ENCODE peak calls at places on chromosomes 6 and 20, in nine cellular contexts. N is H54, B is bronchial epithelial cell, U is GM04504, A is AG04449, L is G401, D is heart right ventricle, W is spleen, R is A549. E is an unnamed sample.

GRCh38 chr6:155026366-155027045 is 31.4 kb downstream of the TIAM2 start:
- DNase-seq in L (no peak), N (peak; percentile 63), B (peak; percentile 83), A (peak; percentile 50), R (peak; percentile 80), W (no peak), U (peak; percentile 67), D (no peak), E (no peak)

GRCh38 chr20:5315807-5316187 is 957 bp downstream of the PROKR2 start:
- DNase-seq in U (no peak), N (no peak), L (no peak), B (no peak), A (no peak), W (no peak), D (no peak), R (no peak), E (no peak)

GRCh38 chr20:17558154-17558940 is 11.5 kb upstream of the DSTN start:
- DNase-seq in B (peak; percentile 96), L (no peak), U (peak; percentile 85), D (peak; percentile 73), W (no peak), A (no peak), N (peak; percentile 70), R (peak; percentile 93), E (no peak)

GRCh38 chr20:768426-768978 is at the start of gene SLC52A3:
- DNase-seq in B (peak; percentile 66), U (no peak), D (peak; percentile 76), A (no peak), R (peak; percentile 79), L (no peak), N (no peak), W (no peak), E (peak; percentile 78)

GRCh38 chr6:170452767-170453545 is 100.2 kb downstream of the PSMB1 start:
- DNase-seq in U (no peak), W (peak; percentile 52), N (no peak), L (no peak), B (no peak), D (no peak), R (no peak), A (no peak), E (peak; percentile 32)

GRCh38 chr6:169798764-169799473 is 47.5 kb downstream of the ERMARD start:
- DNase-seq in D (no peak), R (no peak), A (no peak), L (no peak), N (no peak), B (no peak), U (no peak), W (no peak), E (no peak)

GRCh38 chr6:14630136-14630535 is 512.6 kb downstream of the CD83 start:
- DNase-seq in R (no peak), W (no peak), U (no peak), N (no peak), A (no peak), L (no peak), D (no peak), B (no peak), E (no peak)

GRCh38 chr20:53736122-53736756 is 142.6 kb upstream of the ZNF217 start:
- DNase-seq in A (no peak), R (no peak), N (no peak), L (no peak), U (no peak), D (no peak), B (peak; percentile 62), W (no peak), E (no peak)

GRCh38 chr20:61754976-61755778 is 310.5 kb downstream of the TAF4 start:
- DNase-seq in B (no peak), D (no peak), R (no peak), W (peak; percentile 48), L (no peak), U (no peak), N (no peak), A (no peak), E (no peak)

GRCh38 chr6:153024401-153025017 is 22.0 kb upstream of the MTRF1L start:
- DNase-seq in D (peak; percentile 36), L (peak; percentile 79), B (peak; percentile 65), W (no peak), R (peak; percentile 47), A (no peak), U (no peak), N (no peak), E (no peak)

GRCh38 chr20:34987288-34988175 is 31.9 kb downstream of the MYH7B start:
- DNase-seq in R (no peak), W (no peak), A (no peak), D (no peak), U (no peak), N (no peak), B (no peak), L (no peak), E (no peak)

GRCh38 chr6:152270301-152270925 is 366.7 kb downstream of the SYNE1 start:
- DNase-seq in N (peak; percentile 8), L (no peak), D (no peak), R (no peak), W (no peak), B (peak; percentile 76), U (no peak), A (no peak), E (no peak)

GRCh38 chr20:420721-421574 is 12.8 kb downstream of the RBCK1 start:
- DNase-seq in U (no peak), L (no peak), W (peak; percentile 86), B (no peak), A (no peak), D (no peak), R (peak; percentile 70), N (no peak), E (no peak)

GRCh38 chr6:164108869-164109769 is 694.6 kb downstream of the QKI start:
- DNase-seq in U (peak; percentile 21), B (peak; percentile 14), R (peak; percentile 15), L (no peak), D (peak; percentile 91), A (no peak), W (no peak), N (peak; percentile 7), E (peak; percentile 70)

GRCh38 chr6:434051-434705 is 42.6 kb downstream of the IRF4 start:
- DNase-seq in N (no peak), U (no peak), A (no peak), D (no peak), L (no peak), R (no peak), B (no peak), W (peak; percentile 63), E (no peak)

GRCh38 chr6:143159001-143159400 is 98.3 kb downstream of the AIG1 start:
- DNase-seq in A (no peak), D (no peak), B (peak; percentile 77), L (peak; percentile 39), R (no peak), U (no peak), W (no peak), N (no peak), E (no peak)

E was measured in upper lobe of right lung.